ENCODE peak calls at places on chromosome 12, in five cellular contexts. X is left ventricle myocardium superior; E is cerebellar cortex; I is stimulated activated CD4-positive, alpha-beta T cell treated with anti-CD3 and anti-CD28 coated beads, Interleukin-1b, Interleukin-23, amount 100 ng/mL, for 24 hours; G is iPS-NIHi11. Z is an unnamed sample.

GRCh38 chr12:91021076-91021475 is 16.3 kb upstream of the EPYC start:
- DNase-seq in G (no peak), X (no peak), I (no peak), E (no peak), Z (no peak)

GRCh38 chr12:67981236-67982164 is 7.7 kb upstream of the IFNG-AS1 start:
- DNase-seq in X (no peak), I (no peak), E (no peak), G (no peak), Z (no peak)

GRCh38 chr12:10867381-10867780 is 16.7 kb downstream of the PRH1 start:
- DNase-seq in G (no peak), I (no peak), E (no peak), X (no peak), Z (no peak)

GRCh38 chr12:68332726-68333630 is 816 bp upstream of the MDM1 start:
- DNase-seq in I (no peak), X (no peak), G (no peak), E (no peak), Z (no peak)

GRCh38 chr12:18805516-18806248 is 67.8 kb downstream of the CAPZA3 start:
- DNase-seq in G (peak; percentile 55), I (no peak), X (no peak), E (no peak), Z (no peak)

GRCh38 chr12:68420225-68421008 is 88.3 kb upstream of the MDM1 start:
- DNase-seq in X (no peak), G (no peak), I (no peak), E (no peak), Z (no peak)

GRCh38 chr12:106174876-106175275 is 36.1 kb upstream of the NUAK1 start:
- DNase-seq in E (no peak), I (no peak), X (no peak), G (no peak), Z (no peak)

GRCh38 chr12:46553266-46553665 is 180.7 kb upstream of the SLC38A2 start:
- DNase-seq in E (no peak), I (no peak), X (no peak), G (no peak), Z (no peak)

GRCh38 chr12:76020281-76020680 is 11.3 kb downstream of the PHLDA1 start:
- DNase-seq in E (no peak), I (no peak), X (no peak), G (no peak), Z (no peak)

GRCh38 chr12:68263366-68263765 is 10.0 kb upstream of the IL22 start:
- DNase-seq in I (no peak), X (no peak), G (no peak), E (no peak), Z (no peak)

Z was measured in CMK.